ENCODE peak calls at places on chromosomes 13 and 19, in four cellular contexts. Y, P, J and C are unnamed samples.

GRCh38 chr19:28126499-28126898 is 1086.5 kb downstream of the UQCRFS1 start:
- DNase-seq in Y (no peak), J (no peak), P (no peak), C (no peak)

GRCh38 chr13:95216182-95216581 is 85.1 kb downstream of the ABCC4 start:
- DNase-seq in Y (no peak), P (no peak), J (no peak), C (no peak)

GRCh38 chr13:113074401-113074800 is 31.2 kb upstream of the F7 start:
- DNase-seq in Y (no peak), P (no peak), J (no peak), C (no peak)

GRCh38 chr19:6087074-6087506 is 23.2 kb downstream of the RFX2 start:
- DNase-seq in Y (peak), P (no peak), J (peak), C (peak)

GRCh38 chr13:33228645-33229445 is 56.7 kb downstream of the STARD13 start:
- DNase-seq in J (peak), Y (peak), P (peak), C (peak)

GRCh38 chr13:98279473-98280175 is 102.6 kb upstream of the RNF113B start:
- DNase-seq in P (no peak), J (peak), Y (no peak), C (no peak)

GRCh38 chr19:35513975-35514809 is 743 bp upstream of the DMKN start:
- DNase-seq in Y (peak), P (peak), J (no peak), C (no peak)

GRCh38 chr13:49297338-49297737 is 49.6 kb downstream of the CDADC1 start:
- DNase-seq in Y (peak), P (no peak), J (no peak), C (no peak)

GRCh38 chr19:44113784-44114390 is 688 bp downstream of the ZNF225 start:
- DNase-seq in Y (no peak), P (no peak), J (peak), C (peak)

GRCh38 chr19:8256276-8257051 is 47.3 kb downstream of the CERS4 start:
- DNase-seq in P (no peak), J (no peak), Y (no peak), C (no peak)

GRCh38 chr13:112005925-112006324 is 61.0 kb upstream of the SOX1 start:
- DNase-seq in Y (no peak), P (no peak), J (no peak), C (no peak)

GRCh38 chr19:1961545-1961878 is 20.5 kb downstream of the CSNK1G2 start:
- DNase-seq in P (no peak), J (no peak), Y (no peak), C (no peak)
- TF ChIP-seq ELF1 in P (no peak), J (no peak), Y (no peak), C (no peak)

GRCh38 chr13:41587490-41587889 is 130.1 kb downstream of the RGCC start:
- DNase-seq in J (no peak), Y (no peak), P (no peak), C (no peak)
- TF ChIP-seq ELF1 in J (no peak), Y (no peak), P (no peak), C (no peak)

DNA sequence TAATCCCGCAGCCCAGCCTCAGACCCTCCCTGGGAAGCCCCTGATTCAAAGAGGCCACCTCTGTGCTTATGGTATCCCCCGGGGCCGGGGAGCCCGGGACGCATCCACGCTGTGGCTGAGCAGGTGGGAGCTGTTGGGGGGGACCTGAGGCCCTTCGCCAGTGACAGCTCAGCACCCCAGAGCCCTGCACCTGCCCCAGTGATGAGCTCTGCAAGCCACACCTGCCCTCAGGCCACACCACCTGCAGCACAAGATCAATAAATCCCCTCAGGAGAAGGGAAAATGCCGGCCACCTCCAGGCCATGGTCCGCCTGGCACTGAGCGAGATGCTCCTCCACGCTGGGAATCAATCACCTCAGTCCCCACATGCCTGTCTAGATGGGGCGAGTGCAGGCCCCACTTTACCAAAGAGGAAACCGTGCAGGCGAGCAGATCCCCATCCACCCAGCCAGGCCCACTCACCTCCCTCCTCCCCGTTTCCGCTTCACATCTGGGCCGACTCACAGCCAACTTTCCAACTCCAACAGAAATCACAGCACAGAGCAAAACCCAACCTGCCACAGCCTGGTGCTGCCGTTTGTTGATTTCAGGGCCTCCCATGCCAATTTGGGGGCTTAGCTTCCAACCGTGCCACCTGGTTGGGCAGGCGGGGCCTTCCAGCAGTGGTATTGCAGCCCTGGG is 12.8 kb downstream of the MOB3A start:
- DNase-seq in J (peak), P (no peak), Y (no peak), C (no peak)
- TF ChIP-seq ELF1 in J (no peak), P (no peak), Y (no peak), C (no peak)

DNA sequence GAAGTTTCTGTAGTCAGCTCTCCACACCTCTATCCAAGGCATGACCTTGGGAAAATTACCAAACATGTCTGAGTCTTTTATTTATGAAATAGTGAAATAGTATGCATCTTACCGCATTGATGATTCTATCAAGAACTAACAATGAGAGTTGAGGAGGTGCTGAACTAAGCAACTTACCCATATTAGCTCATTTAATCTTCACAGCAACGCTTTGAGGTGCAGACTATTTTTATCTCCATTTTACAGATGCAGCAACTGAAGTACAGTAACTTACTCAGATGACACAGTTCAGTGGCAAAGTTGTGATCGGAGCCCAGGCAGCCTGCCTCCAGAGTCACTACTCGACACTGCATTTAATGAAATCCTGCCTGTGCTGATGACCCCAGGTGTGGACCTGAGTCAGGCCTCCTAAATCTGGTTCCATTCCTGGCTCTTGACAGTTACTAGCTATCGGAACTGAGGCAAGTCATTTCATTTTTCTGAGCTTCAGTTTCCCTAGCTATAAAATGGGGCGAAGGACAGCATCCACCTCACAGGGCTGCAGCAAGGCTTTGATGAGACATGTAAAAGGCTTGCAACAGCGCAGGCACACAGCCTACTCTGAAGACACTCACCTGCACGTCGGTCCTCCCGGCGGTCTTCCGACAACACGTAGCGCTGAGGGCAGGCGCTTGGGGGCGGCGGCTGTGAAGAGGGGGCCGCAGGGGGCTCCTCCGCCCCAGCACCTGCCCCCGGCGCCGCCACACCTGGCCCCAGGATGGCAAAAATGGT is 1.6 kb downstream of the MYPOP start:
- DNase-seq in J (no peak), P (no peak), Y (no peak), C (no peak)
- TF ChIP-seq ELF1 in J (no peak), P (no peak), Y (no peak), C (no peak)

GRCh38 chr19:918481-919156 is 1.5 kb downstream of the KISS1R start:
- DNase-seq in Y (no peak), J (no peak), P (no peak), C (peak)

GRCh38 chr19:917323-918151 is at the start of gene KISS1R:
- DNase-seq in Y (peak), J (peak), P (no peak), C (peak)

GRCh38 chr19:918152-918437 is 962 bp downstream of the KISS1R start:
- DNase-seq in Y (no peak), P (no peak), J (no peak), C (no peak)

GRCh38 chr19:919157-920050 is 2.3 kb downstream of the KISS1R start:
- DNase-seq in P (no peak), J (no peak), Y (no peak), C (no peak)

GRCh38 chr19:916645-917322 is 349 bp upstream of the KISS1R start:
- DNase-seq in Y (peak), J (peak), P (no peak), C (peak)
- TF ChIP-seq ELF1 in Y (no peak), J (no peak), P (no peak), C (no peak)

DNA sequence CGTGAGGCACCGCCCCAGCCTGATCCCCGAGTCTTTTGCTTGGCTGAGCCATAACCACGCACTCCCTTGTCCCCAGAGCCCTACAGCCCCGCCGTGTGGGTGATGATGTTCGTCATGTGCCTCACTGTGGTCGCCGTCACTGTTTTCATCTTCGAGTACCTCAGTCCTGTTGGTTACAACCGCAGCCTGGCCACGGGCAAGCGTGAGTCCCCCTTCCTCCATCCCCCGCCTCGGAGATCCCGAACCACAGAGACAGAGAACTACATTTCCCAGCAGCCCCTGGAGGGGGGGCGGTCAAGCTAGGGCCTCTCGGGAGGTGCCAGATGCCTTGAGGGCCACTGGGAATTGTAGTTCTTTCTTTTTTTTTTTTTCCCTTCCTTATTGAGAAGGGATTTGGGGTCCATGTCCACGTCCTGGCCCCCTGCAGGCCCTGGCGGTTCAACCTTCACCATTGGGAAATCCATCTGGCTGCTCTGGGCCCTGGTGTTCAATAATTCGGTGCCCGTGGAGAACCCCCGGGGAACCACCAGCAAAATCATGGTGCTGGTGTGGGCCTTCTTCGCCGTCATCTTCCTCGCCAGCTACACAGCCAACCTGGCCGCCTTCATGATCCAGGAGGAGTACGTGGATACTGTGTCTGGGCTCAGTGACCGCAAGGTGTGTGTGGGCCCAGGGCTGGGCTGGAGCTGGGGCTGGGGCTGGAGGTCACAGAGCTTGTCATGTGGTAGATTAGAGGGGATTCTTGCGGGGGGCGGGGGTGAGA is 25.9 kb downstream of the GRIN2D start:
- DNase-seq in J (peak), Y (no peak), P (no peak), C (peak)
- TF ChIP-seq ELF1 in J (no peak), Y (no peak), P (no peak), C (no peak)

GRCh38 chr13:73793361-73793760 is 340.8 kb downstream of the KLF12 start:
- DNase-seq in P (no peak), J (no peak), Y (no peak), C (no peak)
- TF ChIP-seq ELF1 in P (no peak), J (no peak), Y (no peak), C (no peak)

GRCh38 chr13:20227730-20228129 is 4.4 kb downstream of the GJB6 start:
- DNase-seq in J (no peak), P (no peak), Y (no peak), C (no peak)

GRCh38 chr13:20227288-20227687 is 4.8 kb downstream of the GJB6 start:
- DNase-seq in P (no peak), Y (no peak), J (no peak), C (no peak)

GRCh38 chr13:20230913-20231838 is 943 bp downstream of the GJB6 start:
- DNase-seq in Y (no peak), J (no peak), P (no peak), C (no peak)

GRCh38 chr13:20232556-20233277 is 598 bp upstream of the GJB6 start:
- DNase-seq in Y (no peak), P (no peak), J (no peak), C (no peak)

DNA sequence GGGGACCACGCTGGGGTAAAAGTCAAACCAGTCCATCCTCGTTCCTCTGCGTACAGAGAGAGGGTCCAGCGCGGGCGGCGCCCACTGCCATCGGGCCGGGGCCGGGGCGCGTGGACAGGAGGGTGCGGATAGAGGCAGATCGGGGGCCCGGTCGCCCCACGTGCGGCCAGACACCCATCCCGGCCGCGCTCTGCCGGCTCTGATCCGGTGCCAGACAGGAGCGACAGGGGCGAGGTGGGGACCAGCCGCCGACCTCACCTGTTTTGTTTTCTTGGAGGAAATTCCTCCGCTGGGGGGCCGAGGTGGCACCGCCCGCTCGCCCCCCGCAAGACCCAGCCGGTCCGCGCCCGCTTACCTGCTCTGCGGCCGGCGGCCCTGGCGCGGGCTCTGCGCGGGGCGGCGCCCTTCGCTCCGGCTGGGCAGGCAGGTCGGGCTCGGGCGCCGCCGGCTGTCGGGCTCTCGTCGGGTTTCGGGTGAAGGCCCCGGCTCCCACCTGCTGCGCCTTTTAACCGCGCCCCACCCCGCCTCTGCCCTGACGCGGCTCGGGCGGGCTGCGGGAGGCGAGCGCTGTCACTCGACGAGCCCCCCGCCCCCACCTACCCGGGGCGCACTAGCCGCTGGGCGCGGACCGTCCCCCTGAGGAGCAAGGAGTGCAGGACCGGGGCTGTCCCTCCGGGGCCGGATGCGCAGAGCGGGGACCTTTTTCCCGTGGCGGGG is at the start of gene GJB6:
- DNase-seq in Y (no peak), P (no peak), J (peak), C (no peak)
- TF ChIP-seq ELF1 in Y (no peak), P (no peak), J (no peak), C (no peak)

GRCh38 chr13:102870677-102871415 is 25.0 kb downstream of the ERCC5 start:
- DNase-seq in J (peak), P (peak), Y (peak), C (peak)
- TF ChIP-seq ELF1 in J (no peak), P (no peak), Y (no peak), C (no peak)

GRCh38 chr19:12034610-12035009 is 869 bp downstream of the ZNF433 start:
- DNase-seq in J (peak), P (no peak), Y (no peak), C (no peak)
- TF ChIP-seq ELF1 in J (no peak), P (no peak), Y (no peak), C (no peak)